ENCODE peak calls at places on chromosome 21, in eight cellular contexts. N is cardiac muscle cell; M is HT1080; V is T-helper 1 cell; T is stimulated activated CD4-positive, alpha-beta T cell treated with anti-CD3 and anti-CD28 coated beads, Interleukin-1b, Interleukin-23, amount 100 ng/mL, for 24 hours; E is body of pancreas; H is NCI-H2081; J is germinal center. L is an unnamed sample.

GRCh38 chr21:46431448-46431847 is 27.2 kb upstream of the DIP2A start:
- DNase-seq in N (no peak), M (no peak), V (no peak), T (no peak), E (no peak), H (no peak), J (no peak), L (no peak)

GRCh38 chr21:35015435-35016024 is 33.6 kb downstream of the RUNX1 start:
- DNase-seq in N (no peak), M (no peak), V (no peak), T (no peak), E (no peak), H (no peak), J (no peak), L (peak)

GRCh38 chr21:22200378-22201092 is 1202.3 kb downstream of the NCAM2 start:
- DNase-seq in N (no peak), M (no peak), V (no peak), T (no peak), E (no peak), H (no peak), J (no peak), L (no peak)

GRCh38 chr21:42223826-42224575 is 5.1 kb downstream of the ABCG1 start:
- DNase-seq in N (no peak), M (no peak), V (no peak), T (no peak), E (no peak), H (no peak), J (no peak), L (no peak)

GRCh38 chr21:27275294-27275927 is 308.5 kb upstream of the ADAMTS5 start:
- DNase-seq in N (peak), M (peak), V (no peak), T (no peak), E (no peak), H (no peak), J (no peak), L (no peak)

GRCh38 chr21:27564684-27565280 is 597.9 kb upstream of the ADAMTS5 start:
- DNase-seq in N (peak), M (peak), V (no peak), T (no peak), E (peak), H (peak), J (no peak), L (no peak)

GRCh38 chr21:16420086-16420724 is 690.4 kb downstream of the USP25 start:
- DNase-seq in N (peak), M (peak), V (no peak), T (no peak), E (peak), H (peak), J (no peak), L (no peak)

GRCh38 chr21:18655927-18656326 is 252.3 kb upstream of the TMPRSS15 start:
- DNase-seq in N (no peak), M (no peak), V (no peak), T (no peak), E (no peak), H (no peak), J (no peak), L (no peak)

GRCh38 chr21:44271558-44271957 is 9.9 kb upstream of the DNMT3L start:
- DNase-seq in N (no peak), M (no peak), V (no peak), T (no peak), E (no peak), H (no peak), J (no peak), L (no peak)

L was measured in stimulated activated naive CD8-positive, alpha-beta T cell treated with anti-CD3 and anti-CD28 coated beads, Interleukin-15, amount 100 ng/mL, for 72 hours.